ENCODE peak calls at places on chromosomes 7 and 10, in seven cellular contexts. I is Caki2; M is WTC11; S is NCI-H2081; F is AG20443; E is mesenteric fat pad; O is activated CD8-positive, alpha-beta memory T cell treated with anti-CD3 and anti-CD28 coated beads for 24 hours. B is an unnamed sample.

GRCh38 chr7:29557954-29558353 is 5.7 kb upstream of the PRR15 start:
- DNase-seq in F (peak), I (no peak), E (no peak), S (no peak), O (no peak), M (no peak), B (no peak)

GRCh38 chr10:132507467-132507955 is 30.1 kb upstream of the INPP5A start:
- DNase-seq in E (peak), O (no peak), S (no peak), I (no peak), M (peak), F (no peak), B (no peak)

GRCh38 chr7:30162622-30163124 is 27.9 kb downstream of the MTURN start:
- DNase-seq in O (no peak), E (no peak), I (peak), F (peak), M (no peak), S (peak), B (no peak)

GRCh38 chr10:6072215-6072941 is 10.2 kb upstream of the IL2RA start:
- DNase-seq in M (no peak), F (no peak), S (no peak), I (no peak), E (no peak), O (peak), B (peak)

GRCh38 chr7:155696747-155697146 is 52.3 kb downstream of the RBM33 start:
- DNase-seq in S (no peak), F (no peak), E (no peak), O (no peak), M (no peak), I (no peak), B (no peak)

GRCh38 chr7:76220185-76221057 is 18.7 kb downstream of the SRRM3 start:
- DNase-seq in M (peak), E (no peak), S (peak), O (no peak), F (peak), I (peak), B (no peak)

GRCh38 chr7:93364806-93365205 is 132.6 kb downstream of the VPS50 start:
- DNase-seq in S (no peak), I (no peak), M (no peak), O (no peak), E (no peak), F (no peak), B (no peak)

GRCh38 chr7:102967798-102968197 is 55.0 kb downstream of the LRRC17 start:
- DNase-seq in I (no peak), S (no peak), M (no peak), F (peak), O (no peak), E (no peak), B (no peak)

GRCh38 chr10:120415709-120416330 is 41.2 kb upstream of the PLPP4 start:
- DNase-seq in M (no peak), E (no peak), O (no peak), F (peak), S (no peak), I (peak), B (no peak)

GRCh38 chr7:114426824-114427223 is 12.2 kb downstream of the FOXP2 start:
- DNase-seq in I (peak), S (peak), M (no peak), F (no peak), O (no peak), E (no peak), B (no peak)

GRCh38 chr7:156892086-156892800 is 740 bp downstream of the LMBR1 start:
- DNase-seq in O (peak), M (peak), I (peak), S (peak), E (no peak), F (peak), B (peak)

GRCh38 chr10:50600831-50601466 is 22.8 kb downstream of the SGMS1 start:
- DNase-seq in S (no peak), O (no peak), I (peak), E (no peak), M (no peak), F (peak), B (no peak)

GRCh38 chr7:149637911-149638565 is 135.3 kb downstream of the ZNF467 start:
- DNase-seq in I (no peak), M (no peak), E (peak), O (peak), F (no peak), S (no peak), B (no peak)

GRCh38 chr7:127874951-127875608 is 156.2 kb downstream of the LRRC4 start:
- DNase-seq in E (no peak), O (no peak), S (no peak), M (no peak), I (no peak), F (peak), B (no peak)

GRCh38 chr10:85043207-85043606 is 714.8 kb downstream of the CCSER2 start:
- DNase-seq in S (peak), M (peak), I (no peak), F (no peak), E (no peak), O (no peak), B (no peak)

B was measured in coronary artery.